ENCODE peak calls at places on chromosomes 16 and 17, in six cellular contexts. One of them, this sample, is unnamed.

GRCh38 chr16:2535644-2536021 is 2.2 kb upstream of the PDPK1 start:
- DNase-seq in SK-N-SH: no peak
- DNase-seq in IMR-90: peak
- DNase-seq in A549: peak
- DNase-seq in HepG2: no peak
- DNase-seq in K562: no peak
- DNase-seq in this sample: no peak

GRCh38 chr16:48105456-48105855 is 50.3 kb downstream of the ABCC12 start:
- DNase-seq in SK-N-SH: no peak
- DNase-seq in K562: no peak
- DNase-seq in HepG2: no peak
- DNase-seq in A549: no peak
- DNase-seq in IMR-90: peak
- DNase-seq in this sample: no peak

GRCh38 chr17:47632991-47633390 is 16.7 kb upstream of the KPNB1 start:
- DNase-seq in K562: no peak
- DNase-seq in HepG2: no peak
- DNase-seq in IMR-90: no peak
- DNase-seq in A549: no peak
- DNase-seq in SK-N-SH: no peak
- DNase-seq in this sample: no peak

GRCh38 chr17:45873728-45874127 is 20.6 kb upstream of the MAPT start:
- DNase-seq in HepG2: no peak
- DNase-seq in SK-N-SH: peak
- DNase-seq in A549: no peak
- DNase-seq in IMR-90: no peak
- DNase-seq in K562: no peak
- DNase-seq in this sample: no peak

GRCh38 chr16:51759329-51759728 is 608.3 kb upstream of the SALL1 start:
- DNase-seq in HepG2: no peak
- DNase-seq in IMR-90: no peak
- DNase-seq in A549: no peak
- DNase-seq in SK-N-SH: peak
- DNase-seq in K562: no peak
- DNase-seq in this sample: no peak

GRCh38 chr16:87344931-87345631 is 27.9 kb upstream of the C16orf95 start:
- DNase-seq in K562: no peak
- DNase-seq in HepG2: no peak
- DNase-seq in IMR-90: no peak
- DNase-seq in A549: no peak
- DNase-seq in SK-N-SH: no peak
- DNase-seq in this sample: no peak

GRCh38 chr16:89170346-89171215 is 967 bp upstream of the CDH15 start:
- DNase-seq in A549: peak
- DNase-seq in K562: peak
- DNase-seq in IMR-90: no peak
- DNase-seq in HepG2: no peak
- DNase-seq in SK-N-SH: no peak
- DNase-seq in this sample: no peak

GRCh38 chr16:89358030-89359005 is 132.0 kb downstream of the ANKRD11 start:
- DNase-seq in IMR-90: no peak
- DNase-seq in K562: no peak
- DNase-seq in HepG2: no peak
- DNase-seq in A549: no peak
- DNase-seq in SK-N-SH: no peak
- DNase-seq in this sample: no peak

GRCh38 chr16:19115148-19116021 is 1.6 kb downstream of the ITPRIPL2 start:
- DNase-seq in IMR-90: no peak
- DNase-seq in K562: no peak
- DNase-seq in HepG2: no peak
- DNase-seq in SK-N-SH: peak
- DNase-seq in A549: no peak
- DNase-seq in this sample: no peak

GRCh38 chr17:46776298-46777005 is 42.0 kb downstream of the WNT3 start:
- DNase-seq in A549: no peak
- DNase-seq in SK-N-SH: peak
- DNase-seq in K562: no peak
- DNase-seq in HepG2: no peak
- DNase-seq in IMR-90: no peak
- DNase-seq in this sample: no peak

GRCh38 chr17:58307468-58308172 is 21.0 kb downstream of the TSPOAP1 start:
- DNase-seq in A549: no peak
- DNase-seq in SK-N-SH: peak
- DNase-seq in K562: no peak
- DNase-seq in HepG2: no peak
- DNase-seq in IMR-90: no peak
- DNase-seq in this sample: no peak

GRCh38 chr17:77451894-77452852 is 311.4 kb downstream of the SEC14L1 start:
- DNase-seq in K562: no peak
- DNase-seq in HepG2: peak
- DNase-seq in SK-N-SH: peak
- DNase-seq in IMR-90: peak
- DNase-seq in A549: no peak
- DNase-seq in this sample: no peak

GRCh38 chr16:67447508-67448076 is 16.7 kb downstream of the HSD11B2 start:
- DNase-seq in HepG2: peak
- DNase-seq in A549: peak
- DNase-seq in SK-N-SH: peak
- DNase-seq in K562: peak
- DNase-seq in IMR-90: peak
- DNase-seq in this sample: peak

GRCh38 chr17:46009681-46010596 is 10.9 kb downstream of the STH start:
- DNase-seq in HepG2: no peak
- DNase-seq in A549: peak
- DNase-seq in SK-N-SH: no peak
- DNase-seq in K562: no peak
- DNase-seq in IMR-90: peak
- DNase-seq in this sample: no peak

GRCh38 chr16:22688463-22688862 is 125.5 kb upstream of the HS3ST2 start:
- DNase-seq in SK-N-SH: no peak
- DNase-seq in K562: no peak
- DNase-seq in IMR-90: no peak
- DNase-seq in A549: no peak
- DNase-seq in HepG2: no peak
- DNase-seq in this sample: no peak

GRCh38 chr16:67811899-67812298 is 5.2 kb downstream of the TSNAXIP1 start:
- DNase-seq in IMR-90: no peak
- DNase-seq in HepG2: no peak
- DNase-seq in K562: no peak
- DNase-seq in A549: no peak
- DNase-seq in SK-N-SH: no peak
- DNase-seq in this sample: no peak

GRCh38 chr16:86680137-86680536 is 101.8 kb downstream of the FOXL1 start:
- DNase-seq in K562: no peak
- DNase-seq in A549: no peak
- DNase-seq in HepG2: no peak
- DNase-seq in SK-N-SH: no peak
- DNase-seq in IMR-90: peak
- DNase-seq in this sample: no peak

GRCh38 chr16:20218093-20218492 is 109.2 kb downstream of the GP2 start:
- DNase-seq in IMR-90: no peak
- DNase-seq in HepG2: no peak
- DNase-seq in SK-N-SH: no peak
- DNase-seq in K562: no peak
- DNase-seq in A549: no peak
- DNase-seq in this sample: no peak

GRCh38 chr16:24070851-24071250 is 185.3 kb upstream of the CACNG3 start:
- DNase-seq in A549: peak
- DNase-seq in K562: peak
- DNase-seq in IMR-90: peak
- DNase-seq in HepG2: peak
- DNase-seq in SK-N-SH: peak
- DNase-seq in this sample: peak

DNA sequence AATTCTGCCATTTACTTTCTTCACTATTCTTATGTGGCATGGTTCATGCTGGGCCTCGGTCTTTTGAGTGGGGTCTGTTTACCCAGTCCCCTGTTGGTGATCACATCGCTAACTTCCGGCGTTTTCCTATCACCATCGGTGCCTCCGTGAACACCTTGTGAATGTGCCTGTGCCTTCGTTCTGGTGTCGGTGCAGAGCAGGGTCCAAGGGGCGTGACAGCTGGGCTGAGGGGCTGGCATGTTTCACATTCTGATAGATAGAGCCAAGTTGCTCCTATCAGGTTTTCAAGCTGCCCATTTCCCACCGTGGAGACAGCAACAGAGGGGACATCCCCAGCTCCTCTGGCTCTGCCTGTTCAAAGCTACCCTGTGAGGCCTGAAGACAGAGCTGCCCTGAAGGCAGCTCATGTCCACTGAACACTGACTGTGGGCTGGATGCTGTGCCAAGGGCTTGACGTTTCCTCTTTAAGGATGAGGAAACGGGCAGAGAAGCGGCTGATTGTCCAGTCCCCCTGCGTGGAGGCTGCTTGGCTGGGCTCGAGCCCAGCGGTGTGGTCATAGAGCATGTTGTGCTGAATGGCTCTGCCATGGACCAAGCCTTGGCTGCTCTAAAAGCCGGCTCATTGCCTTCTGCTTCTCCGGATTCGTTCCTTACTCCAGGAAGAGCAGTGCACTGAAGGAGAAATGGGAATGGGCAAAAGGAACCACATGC is 17.0 kb downstream of the DHODH start:
- DNase-seq in SK-N-SH: no peak
- DNase-seq in IMR-90: no peak
- DNase-seq in HepG2: peak
- DNase-seq in K562: no peak
- DNase-seq in A549: no peak
- DNase-seq in this sample: no peak
- TF ChIP-seq RFX5 in SK-N-SH: no peak
- TF ChIP-seq RFX5 in IMR-90: no peak
- TF ChIP-seq RFX5 in HepG2: no peak
- TF ChIP-seq RFX5 in K562: no peak
- TF ChIP-seq RFX5 in A549: no peak
- TF ChIP-seq RFX5 in this sample: no peak

DNA sequence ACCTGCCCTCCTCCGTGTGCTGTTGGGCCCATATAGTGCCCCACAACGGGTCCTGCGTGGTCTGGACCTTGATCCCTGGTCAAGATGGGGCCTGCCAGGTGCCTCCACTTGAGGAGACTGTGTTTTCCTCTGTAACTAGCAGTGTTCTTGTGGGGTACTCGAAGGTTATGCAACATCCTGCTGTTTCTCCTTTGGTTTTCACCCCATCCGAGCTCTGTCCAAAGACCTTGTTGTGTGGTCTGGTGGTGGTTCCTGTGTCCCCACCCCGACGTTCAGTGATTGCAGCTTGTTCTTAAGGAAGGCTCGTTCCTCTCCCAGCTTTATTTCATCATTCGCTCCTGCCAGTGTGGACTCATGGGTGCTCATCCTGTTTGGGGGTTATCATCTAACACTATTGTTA is 38.7 kb upstream of the ZNF750 start:
- DNase-seq in A549: no peak
- DNase-seq in SK-N-SH: no peak
- DNase-seq in HepG2: no peak
- DNase-seq in IMR-90: no peak
- DNase-seq in K562: no peak
- DNase-seq in this sample: no peak
- TF ChIP-seq RFX5 in A549: no peak
- TF ChIP-seq RFX5 in SK-N-SH: no peak
- TF ChIP-seq RFX5 in HepG2: no peak
- TF ChIP-seq RFX5 in IMR-90: no peak
- TF ChIP-seq RFX5 in K562: no peak
- TF ChIP-seq RFX5 in this sample: no peak

GRCh38 chr17:12789976-12790805 is 893 bp downstream of the ARHGAP44 start:
- DNase-seq in IMR-90: no peak
- DNase-seq in SK-N-SH: no peak
- DNase-seq in HepG2: no peak
- DNase-seq in K562: peak
- DNase-seq in A549: no peak
- DNase-seq in this sample: no peak

GRCh38 chr17:12794919-12795517 is 5.7 kb downstream of the ARHGAP44 start:
- DNase-seq in HepG2: no peak
- DNase-seq in A549: no peak
- DNase-seq in IMR-90: no peak
- DNase-seq in SK-N-SH: no peak
- DNase-seq in K562: no peak
- DNase-seq in this sample: no peak

GRCh38 chr17:12790806-12791148 is 1.5 kb downstream of the ARHGAP44 start:
- DNase-seq in IMR-90: no peak
- DNase-seq in K562: no peak
- DNase-seq in HepG2: no peak
- DNase-seq in A549: no peak
- DNase-seq in SK-N-SH: no peak
- DNase-seq in this sample: no peak

DNA sequence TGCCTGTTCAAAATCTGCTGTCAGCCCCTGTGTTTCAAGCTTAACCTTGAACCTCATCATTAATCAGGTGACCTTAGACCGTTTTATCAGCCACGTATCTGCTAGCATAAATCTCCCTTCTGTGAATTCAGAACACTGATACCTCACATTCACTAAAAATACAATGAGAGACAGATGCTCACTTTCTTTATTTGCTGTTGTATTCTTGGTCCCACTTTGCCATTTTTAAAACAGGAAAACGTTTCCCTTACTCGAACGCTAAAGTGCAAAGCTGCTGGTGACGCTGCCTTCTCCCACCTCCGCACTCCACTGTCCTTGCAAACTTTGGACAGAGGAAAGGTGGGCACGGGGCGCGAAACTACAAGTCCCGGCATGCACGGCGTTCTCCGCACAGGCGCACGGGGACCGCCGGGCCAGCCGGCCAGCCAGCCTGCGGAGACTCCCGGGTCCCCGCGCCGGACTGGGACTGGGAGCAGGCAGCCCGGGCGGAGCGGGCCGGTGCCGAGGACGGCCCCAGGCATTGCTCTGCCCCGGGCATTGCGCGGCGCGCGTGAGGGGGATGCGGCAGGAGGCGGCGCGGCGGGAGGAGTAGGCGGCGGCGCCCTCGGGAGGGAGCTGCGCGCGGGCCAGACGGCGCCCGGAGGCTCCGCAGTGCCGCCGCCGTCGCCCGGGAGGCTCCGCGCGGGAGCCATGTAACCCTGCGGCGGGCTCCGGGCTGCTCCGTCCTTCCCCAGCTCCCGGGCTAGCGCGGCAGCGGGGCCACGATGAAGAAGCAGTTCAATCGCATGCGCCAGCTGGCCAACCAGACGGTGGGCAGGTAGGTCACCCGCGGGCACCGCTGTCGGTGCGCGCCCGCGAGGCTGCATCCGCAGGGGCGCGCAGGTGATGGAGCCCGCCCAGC is at the start of gene ARHGAP44:
- DNase-seq in K562: peak
- DNase-seq in IMR-90: peak
- DNase-seq in A549: peak
- DNase-seq in SK-N-SH: peak
- DNase-seq in HepG2: peak
- DNase-seq in this sample: no peak
- TF ChIP-seq RFX5 in K562: no peak
- TF ChIP-seq RFX5 in IMR-90: no peak
- TF ChIP-seq RFX5 in A549: no peak
- TF ChIP-seq RFX5 in SK-N-SH: no peak
- TF ChIP-seq RFX5 in HepG2: no peak
- TF ChIP-seq RFX5 in this sample: no peak

DNA sequence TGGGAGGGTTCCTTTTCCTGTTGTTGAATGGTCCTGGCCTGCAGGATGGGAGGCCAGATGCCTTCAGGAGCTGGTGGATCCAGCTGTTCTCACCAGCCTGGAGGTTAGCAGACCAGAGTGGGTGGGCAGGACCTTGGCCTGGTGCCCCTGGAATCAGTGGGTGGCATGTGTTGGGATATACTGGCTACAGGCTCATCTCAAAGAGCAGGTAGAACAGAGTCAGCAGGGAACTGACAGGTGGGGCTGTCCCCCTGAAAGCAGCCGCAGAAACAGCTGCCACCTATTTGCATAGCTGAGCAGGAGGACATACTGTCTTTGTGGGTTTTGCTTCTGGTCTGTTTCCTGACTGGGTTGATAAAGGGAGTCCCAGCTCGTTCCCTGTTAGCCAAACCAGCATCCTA is 144.1 kb downstream of the RAB11FIP4 start:
- DNase-seq in A549: no peak
- DNase-seq in HepG2: no peak
- DNase-seq in SK-N-SH: no peak
- DNase-seq in K562: no peak
- DNase-seq in IMR-90: no peak
- DNase-seq in this sample: peak
- TF ChIP-seq RFX5 in A549: no peak
- TF ChIP-seq RFX5 in HepG2: no peak
- TF ChIP-seq RFX5 in SK-N-SH: no peak
- TF ChIP-seq RFX5 in K562: no peak
- TF ChIP-seq RFX5 in IMR-90: no peak
- TF ChIP-seq RFX5 in this sample: no peak